ENCODE peak calls at places on chromosome 22, in five cellular contexts. S, P, W, B and K are unnamed samples.

GRCh38 chr22:29308148-29308790 is 1.8 kb downstream of the GAS2L1 start:
- DNase-seq in W (no peak), P (no peak), B (no peak), S (no peak), K (no peak)

GRCh38 chr22:49150801-49151221 is 676.9 kb downstream of the BRD1 start:
- DNase-seq in P (no peak), S (no peak), W (no peak), B (no peak), K (no peak)

GRCh38 chr22:44572414-44573207 is 74.6 kb upstream of the RTL6 start:
- DNase-seq in S (no peak), P (no peak), W (no peak), B (no peak), K (no peak)

GRCh38 chr22:35103756-35104155 is 37.8 kb downstream of the ISX start:
- DNase-seq in W (no peak), P (no peak), S (no peak), B (no peak), K (no peak)

GRCh38 chr22:22928666-22929380 is 41.2 kb downstream of the IGLL5 start:
- DNase-seq in S (peak), W (peak), P (peak), B (no peak), K (peak)

GRCh38 chr22:38427940-38428339 is 27.1 kb downstream of the KCNJ4 start:
- DNase-seq in S (no peak), B (no peak), P (no peak), W (no peak), K (no peak)

GRCh38 chr22:50702821-50703725 is 30.4 kb downstream of the SHANK3 start:
- DNase-seq in S (peak), B (no peak), W (no peak), P (no peak), K (no peak)

GRCh38 chr22:33919591-33920501 is at the start of gene LARGE1:
- DNase-seq in B (peak), W (peak), P (no peak), S (no peak), K (no peak)

GRCh38 chr22:37674951-37675929 is at the start of gene LGALS1:
- DNase-seq in P (peak), S (peak), W (peak), B (peak), K (peak)

GRCh38 chr22:50396751-50397370 is 53.7 kb downstream of the PPP6R2 start:
- DNase-seq in P (no peak), B (no peak), W (no peak), S (no peak), K (no peak)

GRCh38 chr22:31090217-31091085 is 9.3 kb downstream of the SMTN start:
- DNase-seq in B (no peak), S (peak), P (no peak), W (no peak), K (no peak)

GRCh38 chr22:47200273-47201051 is 438.0 kb downstream of the TBC1D22A start:
- DNase-seq in S (no peak), B (peak), P (no peak), W (no peak), K (peak)

GRCh38 chr22:39994566-39995345 is at the start of gene FAM83F:
- DNase-seq in W (no peak), B (no peak), P (no peak), S (no peak), K (no peak)

GRCh38 chr22:28002863-28003565 is 84.0 kb upstream of the PITPNB start:
- DNase-seq in W (no peak), P (no peak), S (no peak), B (no peak), K (no peak)

GRCh38 chr22:24416095-24416494 is 11.3 kb upstream of the ADORA2A start:
- DNase-seq in W (no peak), S (peak), B (no peak), P (no peak), K (no peak)

GRCh38 chr22:46833228-46833627 is 70.8 kb downstream of the TBC1D22A start:
- DNase-seq in W (no peak), B (no peak), P (no peak), S (no peak), K (no peak)

GRCh38 chr22:27846910-27847309 is 45.4 kb upstream of the MN1 start:
- DNase-seq in P (no peak), S (no peak), B (no peak), W (no peak), K (no peak)

GRCh38 chr22:30375312-30375849 is 11.8 kb downstream of the RNF215 start:
- DNase-seq in S (no peak), W (no peak), B (no peak), P (no peak), K (peak)

GRCh38 chr22:23485490-23485889 is 94.6 kb downstream of the IGLL1 start:
- DNase-seq in P (no peak), S (no peak), B (no peak), W (no peak), K (no peak)

GRCh38 chr22:46604306-46604690 is 15.9 kb upstream of the GRAMD4 start:
- DNase-seq in W (no peak), P (no peak), S (no peak), B (no peak), K (peak)

GRCh38 chr22:19289475-19290161 is 1.9 kb downstream of the CLTCL1 start:
- DNase-seq in W (no peak), P (no peak), S (peak), B (no peak), K (no peak)

GRCh38 chr22:19290400-19291217 is 910 bp downstream of the CLTCL1 start:
- DNase-seq in W (no peak), S (no peak), P (no peak), B (no peak), K (no peak)

GRCh38 chr22:19291580-19292261 is at the start of gene CLTCL1:
- DNase-seq in B (peak), W (peak), P (peak), S (peak), K (peak)

GRCh38 chr22:19292262-19293230 is 1.0 kb upstream of the CLTCL1 start:
- DNase-seq in P (no peak), B (peak), S (peak), W (no peak), K (no peak)

DNA sequence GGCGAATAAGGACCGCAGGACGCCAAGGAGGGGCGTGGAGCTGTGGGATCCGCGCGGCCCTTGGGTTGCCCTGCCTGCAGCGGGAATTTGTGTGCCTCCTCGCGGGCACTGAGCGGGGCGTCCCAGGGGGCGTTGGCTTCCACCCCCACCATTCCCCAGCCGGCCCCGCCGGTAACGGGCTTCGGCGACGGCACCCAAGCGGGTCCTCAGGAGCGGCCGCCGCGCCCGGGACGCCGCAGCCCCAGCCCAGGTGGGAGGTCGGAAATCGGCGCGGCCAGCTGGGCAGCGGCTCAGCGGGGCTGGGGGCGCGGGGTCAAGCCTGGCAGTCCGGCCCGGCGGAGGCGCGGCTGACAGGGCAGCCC is 320 bp downstream of the CLTCL1 start:
- DNase-seq in B (no peak), W (peak), P (no peak), S (peak), K (peak)
- H3K27ac ChIP-seq in B (peak), W (peak), P (no peak), S (peak), K (no peak)

GRCh38 chr22:32577591-32577990 is 103.0 kb downstream of the FBXO7 start:
- DNase-seq in W (no peak), S (no peak), B (no peak), P (no peak), K (no peak)
- H3K27ac ChIP-seq in W (no peak), S (no peak), B (no peak), P (no peak), K (no peak)

GRCh38 chr22:43154887-43155536 is 3.7 kb downstream of the TSPO start:
- DNase-seq in P (no peak), B (no peak), W (no peak), S (no peak), K (no peak)
- H3K27ac ChIP-seq in P (no peak), B (no peak), W (no peak), S (no peak), K (no peak)

GRCh38 chr22:21000987-21001600 is 824 bp downstream of the THAP7 start:
- DNase-seq in B (no peak), P (no peak), W (no peak), S (no peak), K (no peak)

GRCh38 chr22:20999350-21000214 is 2.3 kb downstream of the THAP7 start:
- DNase-seq in S (no peak), P (no peak), W (no peak), B (no peak), K (no peak)

GRCh38 chr22:21000215-21000986 is 1.5 kb downstream of the THAP7 start:
- DNase-seq in W (no peak), P (no peak), B (no peak), S (no peak), K (no peak)

GRCh38 chr22:21001601-21002325 is at the start of gene THAP7:
- DNase-seq in P (peak), S (peak), W (peak), B (peak), K (peak)

DNA sequence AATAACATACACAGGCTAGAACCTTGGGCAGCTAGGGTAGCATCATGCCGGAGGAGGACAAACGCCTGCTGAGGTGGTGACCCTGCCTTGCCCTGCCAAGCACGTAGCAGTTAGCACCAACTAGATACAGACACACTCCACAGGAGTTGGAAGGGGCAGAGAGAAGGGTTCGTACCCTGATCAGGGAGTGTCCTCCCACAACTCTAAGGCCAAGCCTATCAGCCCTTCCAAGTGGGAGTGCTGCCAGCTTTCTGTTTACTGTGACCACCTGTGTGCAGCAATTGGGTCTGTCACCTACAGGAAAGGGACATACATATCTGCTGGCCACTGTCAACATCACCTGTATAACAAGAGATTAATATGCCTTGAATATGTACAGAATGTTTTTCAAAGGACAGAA is 1.9 kb upstream of the THAP7 start:
- DNase-seq in B (no peak), P (no peak), W (no peak), S (no peak), K (no peak)
- H3K27ac ChIP-seq in B (peak), P (peak), W (no peak), S (peak), K (no peak)

DNA sequence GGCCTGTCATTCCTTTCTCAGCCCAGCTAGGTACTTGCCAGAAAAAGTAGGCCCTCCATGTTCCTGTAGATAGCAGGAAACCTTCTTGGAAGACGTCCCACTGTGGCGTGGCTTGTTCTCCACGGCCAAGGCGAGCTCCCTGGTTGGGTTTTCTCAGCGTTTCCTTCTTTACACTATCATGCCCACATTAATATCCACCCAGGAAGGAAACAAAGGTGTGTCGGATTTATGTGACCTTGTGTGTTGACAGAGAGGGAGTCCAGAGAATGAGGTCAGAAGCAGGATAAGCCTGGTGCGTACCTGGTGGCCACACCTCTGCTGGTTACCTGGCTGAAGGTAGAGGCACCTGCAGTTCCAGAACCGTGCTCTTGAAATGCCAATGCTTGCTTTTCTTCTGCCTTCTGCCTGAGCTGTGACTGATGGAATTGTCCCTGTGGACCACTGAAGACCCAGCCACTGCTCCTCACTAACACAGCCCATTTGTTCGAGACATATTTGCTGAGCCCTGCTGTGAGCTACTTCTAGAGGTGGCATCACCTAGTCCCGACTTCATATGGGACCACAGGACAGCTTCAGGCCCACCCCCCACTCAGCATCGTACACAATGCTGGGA is 7.9 kb downstream of the ASPHD2 start:
- DNase-seq in P (no peak), B (no peak), S (no peak), W (no peak), K (no peak)
- H3K27ac ChIP-seq in P (no peak), B (no peak), S (no peak), W (no peak), K (no peak)

DNA sequence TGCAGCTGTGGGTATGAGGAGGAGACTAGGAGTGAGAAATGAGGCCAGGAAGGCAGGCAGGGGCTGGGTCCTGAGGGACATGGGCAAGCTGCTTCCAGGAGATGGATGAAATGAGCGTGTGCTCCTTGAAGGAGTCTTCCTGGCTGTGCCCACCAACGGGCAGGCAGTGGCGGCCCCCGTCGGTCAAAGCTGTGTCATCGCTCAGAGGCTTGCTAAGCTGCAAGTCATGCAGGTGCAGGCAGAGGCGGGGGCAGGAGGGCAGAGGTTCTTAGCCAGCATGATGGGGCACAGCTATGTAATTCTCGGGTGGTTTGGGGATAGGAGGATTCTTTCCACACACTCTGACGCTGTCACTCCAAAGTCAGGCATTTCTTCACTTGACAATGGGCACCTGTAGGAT is 12.5 kb upstream of the PEX26 start:
- DNase-seq in B (no peak), S (no peak), W (no peak), P (no peak), K (no peak)
- H3K27ac ChIP-seq in B (no peak), S (no peak), W (no peak), P (no peak), K (no peak)